ENCODE peak calls at places on chromosomes 4 and X, in six cellular contexts. E is uterus, X is GM06990, A is endothelial cell of umbilical vein, B is tibial nerve, Z is left lung. N is an unnamed sample. For H3K27me3, the result is how much of the 10 kb centered on the place peaks cover.

GRCh38 chr4:151267104-151267503 is 9.9 kb upstream of the PRSS48 start:
- DNase-seq in A (no peak), Z (no peak), X (no peak), B (no peak), E (no peak), N (no peak)

GRCh38 chr4:54568184-54568583 is 89.6 kb upstream of the KIT start:
- DNase-seq in X (no peak), E (no peak), Z (no peak), B (no peak), A (no peak), N (no peak)

GRCh38 chr4:31918891-31919290 is 1198.7 kb downstream of the PCDH7 start:
- DNase-seq in E (no peak), X (no peak), Z (no peak), A (no peak), B (no peak), N (no peak)

GRCh38 chr4:153115322-153116100 is 88.7 kb upstream of the TRIM2 start:
- DNase-seq in X (peak), Z (no peak), E (peak), B (no peak), A (peak), N (no peak)

GRCh38 chr4:120839974-120840751 is 82.4 kb downstream of the PRDM5 start:
- DNase-seq in A (no peak), E (no peak), B (no peak), Z (no peak), X (no peak), N (no peak)

GRCh38 chr4:27716693-27717505 is 856.3 kb downstream of the STIM2 start:
- DNase-seq in X (no peak), B (no peak), E (no peak), A (no peak), Z (no peak), N (no peak)

GRCh38 chr4:44661940-44662622 is 10.7 kb upstream of the YIPF7 start:
- DNase-seq in B (no peak), X (no peak), E (no peak), Z (no peak), A (no peak), N (no peak)

GRCh38 chr4:174631901-174632758 is 109.8 kb upstream of the HPGD start:
- DNase-seq in E (no peak), Z (no peak), B (no peak), X (no peak), A (peak), N (no peak)

GRCh38 chr4:98711526-98711925 is 53.1 kb upstream of the TSPAN5 start:
- DNase-seq in E (no peak), X (no peak), Z (no peak), A (no peak), B (no peak), N (no peak)

GRCh38 chrX:104432321-104432720 is 133.7 kb upstream of the IL1RAPL2 start:
- DNase-seq in A (no peak), B (no peak), Z (no peak), X (no peak), E (no peak), N (no peak)

GRCh38 chrX:16827225-16827624 is 41.0 kb downstream of the TXLNG start:
- DNase-seq in B (no peak), X (no peak), A (peak), E (no peak), Z (no peak), N (no peak)

DNA sequence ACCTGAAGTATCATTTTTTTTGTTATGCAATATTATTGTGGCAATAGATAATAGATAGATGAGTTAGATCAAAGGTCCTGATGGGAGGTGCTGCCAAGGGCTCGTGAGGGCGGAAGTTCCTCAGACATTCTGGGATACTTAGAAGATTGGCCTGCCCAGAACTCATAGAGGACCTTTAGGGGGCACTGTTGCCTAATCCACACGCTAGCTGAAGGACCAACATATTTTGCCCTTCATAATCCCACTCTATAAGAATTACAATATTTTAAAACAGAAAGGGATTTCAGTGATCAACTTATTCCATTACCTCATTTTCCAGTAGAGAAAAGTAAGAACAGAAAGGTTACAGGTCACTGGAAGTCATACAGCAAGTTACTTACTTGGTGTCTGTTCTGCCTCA is 22.9 kb upstream of the COX7B2 start:
- DNase-seq in B (peak), E (no peak), Z (no peak), A (peak), X (peak), N (no peak)
- TF ChIP-seq CTCF in B (peak), E (no peak), Z (no peak), A (peak), X (peak), N (peak)

GRCh38 chrX:51742586-51742985 is 656 bp upstream of the GSPT2 start:
- DNase-seq in E (no peak), X (no peak), Z (no peak), A (no peak), B (no peak), N (no peak)

DNA sequence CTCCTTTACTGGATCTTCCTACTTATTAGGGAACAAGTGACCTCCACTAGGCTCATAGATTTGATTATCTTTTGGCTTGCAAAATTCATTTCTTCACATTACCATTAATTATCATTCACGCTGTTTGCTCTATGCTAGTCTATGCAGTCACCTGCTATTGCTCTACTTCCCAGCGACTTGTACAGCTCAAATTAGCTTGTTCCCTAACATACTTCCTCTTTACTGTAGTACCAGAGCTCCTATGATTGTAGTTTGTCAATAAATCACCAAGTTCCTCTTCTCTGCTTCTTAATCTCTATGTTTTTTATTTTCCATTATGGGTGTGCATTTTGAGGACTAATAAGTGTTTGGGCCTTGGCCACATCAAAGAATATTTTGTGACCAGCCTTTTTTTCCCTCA is 6.2 kb upstream of the GSPT2 start:
- DNase-seq in A (no peak), X (no peak), Z (no peak), E (no peak), B (no peak), N (no peak)
- H3K27me3 ChIP-seq in A (under half), X (under half), Z (under half), E (under half), B (under half), N (half or more)

DNA sequence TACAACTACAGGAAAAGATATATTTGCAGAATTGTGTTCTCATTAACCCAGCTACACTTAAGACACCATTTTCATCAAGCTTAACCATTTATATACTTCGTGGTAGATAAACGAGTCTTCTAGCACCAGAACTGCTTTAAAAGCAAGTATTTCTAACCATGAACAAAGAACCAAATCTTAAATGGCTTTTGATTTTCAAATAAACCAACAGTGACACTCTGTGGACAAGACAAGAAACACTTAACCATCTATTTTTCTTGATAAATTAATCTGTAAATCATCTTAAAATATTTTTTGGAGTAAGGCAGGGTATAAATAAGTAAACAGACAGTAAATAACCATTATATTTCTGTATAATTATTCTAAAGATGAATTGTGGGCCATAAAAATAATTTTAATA is 10.2 kb downstream of the BEND2 start:
- DNase-seq in E (no peak), Z (no peak), A (no peak), X (no peak), B (no peak), N (no peak)
- TF ChIP-seq CTCF in E (peak), Z (no peak), A (no peak), X (peak), B (no peak), N (peak)

GRCh38 chrX:87961471-87961870 is 443.9 kb downstream of the KLHL4 start:
- DNase-seq in Z (no peak), X (no peak), A (no peak), B (no peak), E (no peak), N (no peak)
- H3K27me3 ChIP-seq in Z (under half), X (under half), A (under half), B (under half), E (under half), N (under half)

GRCh38 chr4:87220094-87220831 is at the start of gene KLHL8:
- DNase-seq in E (peak), B (peak), X (peak), A (peak), Z (peak), N (peak)
- TF ChIP-seq CTCF in E (no peak), B (no peak), X (peak), A (peak), Z (no peak), N (peak)

DNA sequence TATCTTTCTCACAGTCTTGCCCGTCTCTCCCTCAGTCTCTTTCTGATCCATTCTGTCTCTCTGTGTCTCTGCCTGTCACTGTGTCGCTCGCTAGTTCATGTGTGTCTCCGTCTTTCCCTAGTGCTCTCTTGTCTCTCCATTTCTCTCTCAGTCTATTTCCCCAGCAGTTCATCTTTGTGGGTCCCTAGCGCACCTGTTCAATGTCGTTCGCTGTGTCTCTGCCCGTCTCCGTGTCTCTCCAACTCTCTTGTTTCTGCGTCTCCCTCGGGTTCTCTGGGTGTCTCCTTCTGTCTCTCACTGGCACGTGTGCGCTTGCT is 1.5 kb downstream of the GPR101 start:
- DNase-seq in X (no peak), Z (no peak), B (no peak), E (no peak), A (no peak), N (no peak)
- H3K27me3 ChIP-seq in X (under half), Z (half or more), B (under half), E (under half), A (under half), N (under half)

GRCh38 chrX:51866156-51866555 is 27.3 kb upstream of the MAGED1 start:
- DNase-seq in A (no peak), Z (no peak), E (no peak), X (no peak), B (no peak), N (no peak)

GRCh38 chrX:51855698-51856097 is 37.7 kb upstream of the MAGED1 start:
- DNase-seq in X (no peak), E (no peak), A (no peak), B (no peak), Z (no peak), N (no peak)

GRCh38 chrX:51857159-51857733 is 36.2 kb upstream of the MAGED1 start:
- DNase-seq in X (no peak), A (no peak), Z (no peak), B (no peak), E (no peak), N (no peak)

GRCh38 chrX:51862920-51863319 is 30.5 kb upstream of the MAGED1 start:
- DNase-seq in A (no peak), E (no peak), X (no peak), B (no peak), Z (no peak), N (no peak)

GRCh38 chrX:51860679-51861078 is 32.7 kb upstream of the MAGED1 start:
- DNase-seq in B (peak), A (peak), X (no peak), Z (no peak), E (no peak), N (peak)
- TF ChIP-seq CTCF in B (peak), A (peak), X (peak), Z (no peak), E (peak), N (peak)